ENCODE peak calls at places on chromosomes 12 and 14, in eight cellular contexts. D, K, C, H, N, U, Z and X are unnamed samples.

GRCh38 chr14:67173719-67174118 is 15.5 kb upstream of the GARIN2 start:
- DNase-seq in D (no peak), K (no peak), C (no peak), H (no peak), N (no peak), U (no peak), Z (no peak), X (no peak)

GRCh38 chr12:750356-751191 is 1.8 kb upstream of the WNK1 start:
- DNase-seq in D (no peak), K (no peak), C (no peak), H (no peak), N (no peak), U (no peak), Z (peak; percentile 18), X (no peak)

GRCh38 chr12:15982921-15983320 is 71.8 kb downstream of the DERA start:
- DNase-seq in D (no peak), K (no peak), C (no peak), H (no peak), N (no peak), U (no peak), Z (no peak), X (no peak)

GRCh38 chr12:58313091-58313855 is 371.9 kb downstream of the ATP23 start:
- DNase-seq in D (peak; percentile 89), K (peak; percentile 49), C (no peak), H (no peak), N (peak; percentile 76), U (peak; percentile 60), Z (peak; percentile 85), X (no peak)

GRCh38 chr12:63905523-63905922 is 61.0 kb downstream of the SRGAP1 start:
- DNase-seq in D (no peak), K (no peak), C (no peak), H (no peak), N (peak; percentile 91), U (no peak), Z (no peak), X (no peak)

GRCh38 chr12:87001102-87001501 is 744.9 kb upstream of the MGAT4C start:
- DNase-seq in D (no peak), K (no peak), C (no peak), H (no peak), N (no peak), U (no peak), Z (no peak), X (no peak)

GRCh38 chr14:98685725-98686124 is 586.3 kb downstream of the BCL11B start:
- DNase-seq in D (no peak), K (no peak), C (no peak), H (no peak), N (no peak), U (no peak), Z (no peak), X (no peak)

GRCh38 chr12:59191372-59191771 is 271.1 kb upstream of the LRIG3 start:
- DNase-seq in D (no peak), K (no peak), C (no peak), H (no peak), N (no peak), U (no peak), Z (no peak), X (no peak)

GRCh38 chr12:69901141-69901900 is 76.3 kb downstream of the MYRFL start:
- DNase-seq in D (no peak), K (no peak), C (no peak), H (no peak), N (peak; percentile 5), U (no peak), Z (no peak), X (no peak)

GRCh38 chr12:109949089-109949488 is 47.1 kb downstream of the GIT2 start:
- DNase-seq in D (peak; percentile 68), K (no peak), C (no peak), H (peak; percentile 53), N (peak; percentile 37), U (peak; percentile 70), Z (peak; percentile 65), X (no peak)

GRCh38 chr14:71752111-71752738 is 180.0 kb upstream of the RGS6 start:
- DNase-seq in D (no peak), K (no peak), C (no peak), H (no peak), N (no peak), U (no peak), Z (no peak), X (no peak)

GRCh38 chr14:50669441-50669986 is 1.4 kb upstream of the SAV1 start:
- DNase-seq in D (no peak), K (no peak), C (no peak), H (no peak), N (no peak), U (no peak), Z (no peak), X (no peak)

GRCh38 chr12:127984386-127985055 is 282.4 kb upstream of the TMEM132C start:
- DNase-seq in D (peak; percentile 55), K (no peak), C (no peak), H (no peak), N (no peak), U (no peak), Z (peak; percentile 82), X (no peak)

GRCh38 chr14:32932921-32933622 is 5.6 kb upstream of the NPAS3 start:
- DNase-seq in D (no peak), K (no peak), C (peak; percentile 81), H (no peak), N (no peak), U (no peak), Z (peak; percentile 82), X (peak; percentile 61)

GRCh38 chr12:18861287-18861858 is 123.5 kb downstream of the CAPZA3 start:
- DNase-seq in D (peak; percentile 55), K (no peak), C (no peak), H (no peak), N (no peak), U (no peak), Z (no peak), X (no peak)

GRCh38 chr12:114625294-114625851 is 58.6 kb downstream of the TBX3 start:
- DNase-seq in D (peak; percentile 68), K (peak; percentile 33), C (peak; percentile 83), H (peak; percentile 41), N (peak; percentile 81), U (peak; percentile 4), Z (peak; percentile 83), X (peak; percentile 83)
- TF ChIP-seq CTCF in D (peak; percentile 85), K (peak; percentile 92), C (peak; percentile 93), H (peak; percentile 46), N (peak; percentile 93), U (peak; percentile 79), Z (peak; percentile 95), X (peak; percentile 85)

GRCh38 chr12:53211476-53212381 is 4.7 kb upstream of the ITGB7 start:
- DNase-seq in D (no peak), K (no peak), C (peak; percentile 68), H (no peak), N (no peak), U (no peak), Z (peak; percentile 79), X (no peak)
- TF ChIP-seq CTCF in D (peak; percentile 54), K (peak; percentile 48), C (peak; percentile 79), H (no peak), N (peak; percentile 64), U (peak; percentile 52), Z (peak; percentile 28), X (peak; percentile 39)

GRCh38 chr14:74204481-74204880 is 34.8 kb upstream of the VSX2 start:
- DNase-seq in D (no peak), K (no peak), C (no peak), H (no peak), N (no peak), U (no peak), Z (no peak), X (no peak)

GRCh38 chr14:74202113-74202512 is 37.1 kb upstream of the VSX2 start:
- DNase-seq in D (no peak), K (no peak), C (no peak), H (no peak), N (no peak), U (no peak), Z (no peak), X (no peak)

GRCh38 chr14:74211945-74212580 is 27.2 kb upstream of the VSX2 start:
- DNase-seq in D (no peak), K (no peak), C (no peak), H (no peak), N (no peak), U (no peak), Z (no peak), X (no peak)

GRCh38 chr14:74203546-74203945 is 35.7 kb upstream of the VSX2 start:
- DNase-seq in D (no peak), K (no peak), C (no peak), H (no peak), N (no peak), U (no peak), Z (no peak), X (no peak)

DNA sequence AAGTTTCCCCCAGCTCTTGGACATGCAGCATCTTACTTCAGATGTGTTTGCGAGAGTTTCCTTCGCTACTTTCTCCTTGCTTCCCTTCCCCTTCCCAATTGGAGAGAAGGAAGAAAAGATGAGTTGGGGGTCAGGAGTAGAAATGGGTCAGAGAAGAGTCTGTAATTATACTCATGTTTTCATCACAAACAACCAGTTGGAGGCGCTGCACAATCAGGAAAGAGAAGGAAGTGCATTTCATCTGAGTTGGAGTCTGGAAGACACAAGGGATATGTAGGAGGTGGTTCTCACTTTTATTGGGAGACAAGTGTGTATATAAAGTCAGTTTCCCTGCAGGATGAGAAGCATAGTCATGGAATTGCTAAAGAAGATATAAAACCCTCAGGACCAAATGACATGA is 31.3 kb upstream of the VSX2 start:
- DNase-seq in D (no peak), K (no peak), C (peak; percentile 43), H (no peak), N (no peak), U (no peak), Z (no peak), X (no peak)
- TF ChIP-seq CTCF in D (peak; percentile 3), K (no peak), C (peak; percentile 80), H (no peak), N (peak; percentile 61), U (no peak), Z (peak; percentile 32), X (no peak)

DNA sequence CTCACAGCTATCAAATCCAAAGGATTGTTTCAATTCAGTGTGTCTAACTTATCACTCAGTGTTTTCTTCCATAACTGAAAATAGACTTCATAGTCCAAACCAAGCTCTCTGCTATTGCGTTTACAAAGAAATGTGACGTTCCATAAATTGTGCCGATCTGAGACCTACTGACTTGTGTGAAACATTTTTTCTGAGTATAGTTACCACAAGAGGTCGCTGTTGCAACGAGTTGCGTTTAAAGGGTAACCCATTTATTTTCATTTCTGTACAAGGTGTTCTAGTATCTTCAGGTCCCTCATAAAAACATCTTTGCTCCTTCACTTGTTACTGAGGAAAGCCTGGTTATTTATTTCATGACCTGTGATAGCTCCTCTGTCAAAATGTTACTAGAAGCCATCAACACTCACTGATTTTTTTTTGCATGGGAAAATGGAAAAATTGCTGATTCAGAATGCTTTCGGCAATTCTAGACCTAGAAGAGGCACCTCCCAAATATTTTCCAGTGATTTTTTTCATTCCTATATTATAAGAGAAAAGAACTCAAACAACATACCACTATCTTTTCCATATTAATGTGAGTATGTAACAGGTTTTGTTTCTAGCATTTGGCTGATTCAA is 60.9 kb upstream of the OR4E1 start:
- DNase-seq in D (peak; percentile 52), K (peak; percentile 1), C (no peak), H (peak; percentile 34), N (no peak), U (peak; percentile 2), Z (peak; percentile 66), X (peak; percentile 35)
- TF ChIP-seq CTCF in D (peak; percentile 61), K (peak; percentile 51), C (peak; percentile 83), H (peak; percentile 53), N (peak; percentile 72), U (peak; percentile 50), Z (peak; percentile 56), X (peak; percentile 72)

GRCh38 chr12:98644433-98644711 is 216 bp downstream of the IKBIP start:
- DNase-seq in D (no peak), K (no peak), C (peak; percentile 79), H (no peak), N (peak; percentile 36), U (no peak), Z (peak; percentile 72), X (no peak)
- TF ChIP-seq CTCF in D (no peak), K (peak; percentile 15), C (no peak), H (no peak), N (peak; percentile 48), U (no peak), Z (no peak), X (no peak)